ENCODE peak calls at places on chromosomes 13 and 19, in five cellular contexts. L is activated gamma-delta T cell treated with Interleukin-2 at 50 U/mL for 16 hours, I is fibroblast of the conjunctiva, T is lung, Y is PC-3. R is an unnamed sample.

GRCh38 chr13:97446448-97446847 is 12.5 kb downstream of the RAP2A start:
- DNase-seq in L (no peak), I (no peak), T (no peak), Y (no peak), R (no peak)

GRCh38 chr19:3798137-3798536 is 12.0 kb upstream of the MATK start:
- DNase-seq in Y (no peak), T (no peak), L (peak; percentile 49), I (no peak), R (no peak)

GRCh38 chr19:33687761-33688656 is 66.3 kb downstream of the CHST8 start:
- DNase-seq in I (no peak), T (no peak), L (no peak), Y (no peak), R (no peak)

GRCh38 chr19:33329727-33330126 is 27.4 kb upstream of the CEBPA start:
- DNase-seq in T (no peak), Y (no peak), I (no peak), L (no peak), R (no peak)

GRCh38 chr19:48090281-48090802 is 20.3 kb downstream of the PLA2G4C start:
- DNase-seq in I (no peak), T (no peak), L (no peak), Y (no peak), R (peak; percentile 25)

GRCh38 chr13:31468114-31468902 is 268.5 kb downstream of the B3GLCT start:
- DNase-seq in L (no peak), I (no peak), Y (no peak), T (no peak), R (no peak)

GRCh38 chr13:92994056-92994455 is 232.6 kb upstream of the GPC6 start:
- DNase-seq in L (no peak), I (no peak), Y (peak; percentile 42), T (no peak), R (no peak)

GRCh38 chr19:38869836-38870607 is 8.1 kb downstream of the RINL start:
- DNase-seq in L (peak; percentile 92), T (peak; percentile 82), Y (no peak), I (no peak), R (peak; percentile 77)

GRCh38 chr19:10372698-10373097 is 7.7 kb downstream of the TYK2 start:
- DNase-seq in L (no peak), T (no peak), I (no peak), Y (no peak), R (no peak)

GRCh38 chr19:48487944-48488343 is 18.8 kb downstream of the CYTH2 start:
- DNase-seq in Y (peak; percentile 97), T (peak; percentile 86), I (peak; percentile 38), L (no peak), R (peak; percentile 99)

GRCh38 chr13:75789451-75790197 is 153.5 kb downstream of the LMO7 start:
- DNase-seq in Y (no peak), T (no peak), I (no peak), L (no peak), R (no peak)

GRCh38 chr13:35471466-35472307 is 4.8 kb downstream of the MAB21L1 start:
- DNase-seq in L (no peak), Y (no peak), I (no peak), T (no peak), R (no peak)

GRCh38 chr13:40794414-40795368 is 5.3 kb downstream of the SLC25A15 start:
- DNase-seq in Y (no peak), T (no peak), L (no peak), I (no peak), R (no peak)

GRCh38 chr19:46350758-46351159 is 3.9 kb downstream of the PPP5C start:
- DNase-seq in L (no peak), T (no peak), I (no peak), Y (no peak), R (no peak)

GRCh38 chr13:19185086-19185864 is 3.7 kb upstream of the TUBA3C start:
- DNase-seq in T (peak; percentile 28), L (no peak), Y (no peak), I (no peak), R (no peak)

GRCh38 chr19:6292006-6292405 is 12.2 kb upstream of the MLLT1 start:
- DNase-seq in Y (no peak), L (no peak), T (no peak), I (no peak), R (no peak)

GRCh38 chr13:48160879-48161278 is 66.0 kb upstream of the MED4 start:
- DNase-seq in T (no peak), Y (peak; percentile 44), I (no peak), L (no peak), R (no peak)

GRCh38 chr19:9917322-9917721 is 19.0 kb downstream of the OLFM2 start:
- DNase-seq in T (no peak), I (no peak), Y (peak; percentile 85), L (no peak), R (peak; percentile 54)